ENCODE peak calls at places on chromosome 14, in nine cellular contexts. L is neural progenitor cell, T is pancreas, X is psoas muscle, W is A549, Z is HCT116, K is body of pancreas, U is Panc1, A is Peyer's patch. M is an unnamed sample. For H3K9me3, the result is how much of the 10 kb centered on the place peaks cover.

GRCh38 chr14:45673420-45673819 is 420.4 kb upstream of the MIS18BP1 start:
- DNase-seq in L (no peak), T (no peak), X (no peak), W (no peak), Z (no peak), K (no peak), U (no peak), A (no peak), M (no peak)

GRCh38 chr14:35124127-35124526 is 1.8 kb downstream of the PRORP start:
- DNase-seq in L (no peak), T (no peak), X (no peak), W (no peak), Z (no peak), K (no peak), U (no peak), A (no peak), M (no peak)

GRCh38 chr14:21913759-21914158 is 240.1 kb upstream of the OR4E1 start:
- DNase-seq in L (peak), T (peak), X (peak), W (peak), Z (peak), K (peak), U (no peak), A (peak), M (peak)

GRCh38 chr14:59305231-59305630 is 116.8 kb downstream of the DAAM1 start:
- DNase-seq in L (no peak), T (no peak), X (no peak), W (no peak), Z (no peak), K (no peak), U (no peak), A (no peak), M (no peak)

GRCh38 chr14:36619131-36619530 is 36.7 kb upstream of the NKX2-8 start:
- DNase-seq in L (no peak), T (no peak), X (no peak), W (no peak), Z (no peak), K (no peak), U (no peak), A (no peak), M (no peak)

GRCh38 chr14:60311417-60311816 is 62.4 kb downstream of the PPM1A start:
- DNase-seq in L (no peak), T (no peak), X (no peak), W (no peak), Z (no peak), K (no peak), U (no peak), A (no peak), M (no peak)

GRCh38 chr14:100246809-100247428 is 8.0 kb downstream of the YY1 start:
- DNase-seq in L (peak), T (no peak), X (no peak), W (peak), Z (peak), K (peak), U (no peak), A (no peak), M (no peak)

GRCh38 chr14:63949696-63950095 is 96.9 kb downstream of the SYNE2 start:
- DNase-seq in L (no peak), T (no peak), X (no peak), W (no peak), Z (no peak), K (no peak), U (no peak), A (no peak), M (no peak)

GRCh38 chr14:53663709-53664108 is 292.9 kb downstream of the BMP4 start:
- DNase-seq in L (peak), T (no peak), X (no peak), W (peak), Z (peak), K (peak), U (no peak), A (peak), M (no peak)

GRCh38 chr14:75155159-75155558 is 21.3 kb downstream of the TMED10 start:
- DNase-seq in L (no peak), T (no peak), X (no peak), W (no peak), Z (no peak), K (no peak), U (no peak), A (no peak), M (no peak)

GRCh38 chr14:103118019-103118662 is 5.1 kb upstream of the TNFAIP2 start:
- DNase-seq in L (no peak), T (no peak), X (peak), W (no peak), Z (no peak), K (peak), U (no peak), A (peak), M (peak)

GRCh38 chr14:61652526-61653262 is 42.6 kb upstream of the HIF1A start:
- DNase-seq in L (no peak), T (no peak), X (no peak), W (no peak), Z (no peak), K (no peak), U (no peak), A (no peak), M (no peak)

GRCh38 chr14:62179367-62180018 is 417.3 kb downstream of the SNAPC1 start:
- DNase-seq in L (peak), T (peak), X (no peak), W (peak), Z (peak), K (peak), U (peak), A (peak), M (no peak)

GRCh38 chr14:56720703-56721426 is 89.4 kb downstream of the OTX2 start:
- DNase-seq in L (no peak), T (no peak), X (no peak), W (no peak), Z (no peak), K (no peak), U (no peak), A (no peak), M (no peak)

GRCh38 chr14:68513838-68514610 is 278.8 kb downstream of the ZFP36L1 start:
- DNase-seq in L (no peak), T (no peak), X (no peak), W (no peak), Z (no peak), K (no peak), U (no peak), A (peak), M (no peak)

GRCh38 chr14:51869426-51870113 is 9.2 kb downstream of the GNG2 start:
- DNase-seq in L (no peak), T (no peak), X (no peak), W (no peak), Z (no peak), K (no peak), U (no peak), A (no peak), M (no peak)

GRCh38 chr14:32709072-32709471 is 229.6 kb upstream of the NPAS3 start:
- DNase-seq in L (no peak), T (peak), X (no peak), W (no peak), Z (no peak), K (peak), U (no peak), A (no peak), M (peak)

GRCh38 chr14:68774771-68775613 is 17.9 kb downstream of the ZFP36L1 start:
- DNase-seq in L (no peak), T (peak), X (no peak), W (no peak), Z (no peak), K (no peak), U (no peak), A (peak), M (no peak)

GRCh38 chr14:76081642-76082041 is 70.1 kb upstream of the GPATCH2L start:
- DNase-seq in L (no peak), T (no peak), X (no peak), W (no peak), Z (no peak), K (no peak), U (no peak), A (no peak), M (no peak)

GRCh38 chr14:91727121-91727520 is 4.8 kb downstream of the CATSPERB start:
- DNase-seq in L (no peak), T (no peak), X (no peak), W (no peak), Z (no peak), K (no peak), U (no peak), A (no peak), M (no peak)

GRCh38 chr14:66649515-66649914 is 141.6 kb downstream of the GPHN start:
- DNase-seq in L (no peak), T (no peak), X (no peak), W (no peak), Z (no peak), K (no peak), U (no peak), A (no peak), M (no peak)

GRCh38 chr14:44700694-44701093 is 193.6 kb upstream of the FSCB start:
- DNase-seq in L (no peak), T (no peak), X (no peak), W (no peak), Z (no peak), K (no peak), U (no peak), A (no peak), M (no peak)

GRCh38 chr14:92451755-92452154 is 61.8 kb upstream of the RIN3 start:
- DNase-seq in L (no peak), T (no peak), X (no peak), W (no peak), Z (no peak), K (no peak), U (no peak), A (no peak), M (no peak)

GRCh38 chr14:61700104-61700886 is 5.0 kb downstream of the HIF1A start:
- DNase-seq in L (no peak), T (no peak), X (no peak), W (no peak), Z (no peak), K (no peak), U (no peak), A (no peak), M (no peak)

GRCh38 chr14:37673439-37673838 is 78.0 kb downstream of the TTC6 start:
- DNase-seq in L (no peak), T (no peak), X (no peak), W (no peak), Z (no peak), K (no peak), U (no peak), A (no peak), M (no peak)

GRCh38 chr14:99034711-99035171 is 237.3 kb downstream of the BCL11B start:
- DNase-seq in L (no peak), T (no peak), X (no peak), W (no peak), Z (no peak), K (no peak), U (no peak), A (no peak), M (no peak)

GRCh38 chr14:99036594-99037293 is 235.3 kb downstream of the BCL11B start:
- DNase-seq in L (peak), T (no peak), X (peak), W (no peak), Z (no peak), K (peak), U (no peak), A (no peak), M (no peak)

GRCh38 chr14:99037777-99038176 is 234.2 kb downstream of the BCL11B start:
- DNase-seq in L (peak), T (no peak), X (no peak), W (no peak), Z (no peak), K (no peak), U (no peak), A (no peak), M (no peak)

GRCh38 chr14:99035268-99035667 is 236.7 kb downstream of the BCL11B start:
- DNase-seq in L (no peak), T (peak), X (peak), W (no peak), Z (no peak), K (peak), U (no peak), A (peak), M (peak)

DNA sequence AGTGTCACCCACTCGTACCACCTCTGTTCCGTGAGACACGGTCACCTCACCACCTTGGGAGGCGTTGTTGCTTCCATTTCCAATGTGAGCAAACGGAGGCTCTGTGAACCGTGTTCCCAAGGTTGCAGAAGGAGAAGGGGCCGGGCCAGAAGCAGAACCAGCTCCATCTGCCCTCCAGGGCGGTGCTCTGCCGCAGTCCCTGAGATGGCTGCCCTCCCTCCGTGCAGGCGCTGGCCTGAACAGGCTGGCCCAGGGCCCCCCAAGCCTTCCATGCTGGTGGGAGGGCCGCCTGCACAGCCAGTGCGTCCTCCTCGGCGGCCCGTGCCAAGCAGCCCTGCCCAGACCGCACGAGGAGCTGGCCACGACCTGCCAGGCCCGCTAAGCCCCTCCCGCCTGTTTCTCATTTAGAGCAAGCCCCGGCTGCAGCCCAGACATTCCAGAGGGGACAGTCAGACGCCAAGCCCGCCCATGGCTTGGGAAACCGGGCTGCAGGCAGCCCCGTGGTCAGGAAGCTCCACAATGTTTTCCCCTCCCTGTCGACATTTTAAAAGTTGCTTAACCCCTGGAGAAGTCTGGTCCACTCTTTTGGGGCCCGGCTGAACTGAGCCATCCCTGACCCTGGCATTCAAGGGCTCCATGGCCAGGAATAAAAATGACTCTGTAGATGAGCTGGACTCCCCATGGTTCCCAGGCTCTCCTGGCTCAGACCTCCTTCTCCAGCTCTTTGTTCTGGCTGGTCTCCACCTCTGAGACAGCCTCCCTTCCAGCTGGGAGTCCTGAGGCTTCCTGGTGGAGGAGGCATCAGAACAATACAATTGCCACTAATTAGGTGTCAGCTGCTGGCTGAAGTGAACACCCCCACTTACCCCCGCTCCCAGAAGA is 236.0 kb downstream of the BCL11B start:
- DNase-seq in L (peak), T (peak), X (peak), W (peak), Z (peak), K (peak), U (no peak), A (peak), M (peak)
- H3K4me3 ChIP-seq in L (no peak), T (no peak), X (peak), W (no peak), Z (peak), K (no peak), U (no peak), A (peak), M (peak)

DNA sequence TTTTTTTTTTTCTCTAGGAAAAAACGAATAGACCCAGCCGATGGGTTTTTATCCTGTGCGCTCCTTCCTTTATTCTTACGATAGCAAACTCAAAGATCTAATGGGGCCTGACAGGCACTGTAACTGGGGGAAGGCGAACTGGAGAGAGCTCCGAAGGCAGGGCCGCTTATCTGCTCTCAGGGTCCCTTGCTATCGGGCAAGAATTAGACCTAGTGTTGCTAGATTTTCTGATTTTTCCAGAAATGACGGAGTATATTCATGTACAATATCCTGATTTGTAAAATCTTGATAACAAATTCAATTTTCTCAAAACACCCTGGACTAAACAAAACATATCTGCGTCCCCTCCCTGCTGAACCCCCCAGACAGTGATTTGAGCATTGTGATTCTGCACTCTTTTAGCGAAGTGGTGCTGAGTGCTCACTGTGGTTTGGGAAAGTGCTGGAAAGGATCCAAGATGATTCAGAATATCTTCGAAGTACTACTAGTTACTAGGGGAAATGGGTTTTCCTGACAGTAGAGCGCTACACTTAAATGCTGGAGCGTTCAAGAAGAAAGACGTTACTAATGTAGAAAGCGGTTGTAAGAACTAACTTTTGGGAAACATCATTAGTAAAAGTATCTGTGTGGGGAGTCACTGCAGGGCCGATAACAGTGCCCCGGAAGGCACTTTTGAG is 685 bp upstream of the STXBP6 start:
- DNase-seq in L (peak), T (no peak), X (no peak), W (no peak), Z (no peak), K (peak), U (no peak), A (no peak), M (no peak)
- TF ChIP-seq CTCF in L (no peak), T (no peak), X (no peak), W (no peak), Z (no peak), K (no peak), U (no peak), A (no peak), M (no peak)

DNA sequence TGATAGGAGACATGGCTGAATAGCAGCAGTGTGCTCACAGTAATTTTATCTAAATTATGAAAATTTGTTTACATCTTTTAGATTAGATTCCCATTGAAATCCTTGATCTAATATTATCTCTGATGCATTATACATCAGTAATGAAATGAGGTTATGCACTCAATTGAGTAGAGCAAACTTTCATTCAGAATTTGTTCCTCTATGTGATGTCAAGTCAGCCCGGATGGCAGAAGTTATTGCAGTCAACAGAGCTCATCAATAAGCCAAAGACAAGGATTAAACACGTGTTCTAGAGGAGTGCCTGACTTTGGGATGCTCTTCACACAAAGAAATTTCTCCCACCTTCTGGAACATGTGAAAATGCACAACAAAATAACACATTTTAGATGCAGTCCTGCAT is 688.8 kb downstream of the TMEM121 start:
- DNase-seq in L (no peak), T (no peak), X (no peak), W (no peak), Z (no peak), K (no peak), U (no peak), A (no peak), M (no peak)
- H3K9me3 ChIP-seq in L (under half), T (under half), X (under half), W (under half), Z (under half), K (under half), U (under half), A (under half), M (under half)

GRCh38 chr14:105065280-105066228 is at the start of gene GPR132:
- DNase-seq in L (no peak), T (peak), X (no peak), W (no peak), Z (no peak), K (peak), U (no peak), A (peak), M (no peak)

GRCh38 chr14:105067140-105067968 is 2.1 kb upstream of the GPR132 start:
- DNase-seq in L (no peak), T (no peak), X (no peak), W (no peak), Z (no peak), K (no peak), U (no peak), A (peak), M (no peak)

GRCh38 chr14:105064721-105065143 is 498 bp downstream of the GPR132 start:
- DNase-seq in L (peak), T (no peak), X (no peak), W (no peak), Z (no peak), K (peak), U (no peak), A (peak), M (no peak)

GRCh38 chr14:105067969-105068301 is 2.7 kb upstream of the GPR132 start:
- DNase-seq in L (no peak), T (no peak), X (no peak), W (no peak), Z (no peak), K (no peak), U (no peak), A (peak), M (no peak)

DNA sequence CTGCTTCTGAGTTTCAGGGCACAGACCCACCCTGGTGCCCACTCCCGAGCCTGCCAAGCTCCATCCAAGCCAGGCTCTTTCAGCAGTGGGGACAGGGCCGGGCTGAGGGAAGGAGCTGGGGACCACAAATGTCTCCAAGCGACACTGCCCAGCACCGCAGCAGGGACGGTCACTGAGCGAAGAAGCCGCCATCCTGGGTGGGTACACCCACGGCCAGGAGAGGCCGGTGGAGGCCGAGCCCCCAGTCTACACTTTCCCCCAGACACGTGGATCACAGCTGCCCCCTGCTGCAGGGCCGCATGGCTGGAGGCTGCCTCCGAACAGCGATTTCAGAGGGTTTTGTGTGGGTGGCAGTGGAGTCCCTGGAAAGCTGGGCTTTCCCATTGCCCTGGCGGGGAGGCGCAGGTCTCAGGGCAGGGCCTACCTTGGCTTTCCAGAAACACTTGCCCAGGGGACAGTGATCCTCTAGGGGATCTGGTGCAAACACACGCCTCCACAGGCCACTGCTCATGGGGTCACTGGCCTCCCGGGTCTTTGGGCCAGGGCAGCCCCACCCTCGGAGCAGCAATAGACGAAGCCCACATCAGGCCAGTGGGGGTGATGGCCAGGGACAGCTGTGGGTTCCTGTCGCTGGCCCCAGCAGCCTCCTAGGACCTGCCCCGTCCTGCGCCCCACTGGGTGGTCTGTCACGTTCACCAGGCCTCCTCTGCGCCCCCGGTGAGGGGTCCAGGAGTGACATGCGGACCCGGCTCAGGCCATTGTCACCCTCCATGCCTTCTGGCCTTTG is 1.2 kb upstream of the GPR132 start:
- DNase-seq in L (no peak), T (peak), X (no peak), W (no peak), Z (no peak), K (no peak), U (no peak), A (peak), M (no peak)
- H3K4me3 ChIP-seq in L (no peak), T (no peak), X (no peak), W (no peak), Z (no peak), K (no peak), U (no peak), A (peak), M (no peak)

GRCh38 chr14:77590845-77591506 is 25.5 kb downstream of the SPTLC2 start:
- DNase-seq in L (no peak), T (no peak), X (no peak), W (no peak), Z (no peak), K (peak), U (no peak), A (no peak), M (no peak)
- TF ChIP-seq CTCF in L (no peak), T (no peak), X (no peak), W (no peak), Z (no peak), K (no peak), U (no peak), A (no peak), M (no peak)